ENCODE peak calls at places on chromosomes 13 and 19, in nine cellular contexts. T, P, Q, U, E, S, L, N and X are unnamed samples.

GRCh38 chr19:47613165-47614146 is 4.5 kb downstream of the BICRA start:
- DNase-seq in T (peak; percentile 60), N (no peak), L (peak; percentile 94), S (no peak), U (no peak), E (peak; percentile 75), P (no peak), Q (no peak), X (peak; percentile 78)

GRCh38 chr19:51542699-51543098 is 11.2 kb upstream of the SIGLEC6 start:
- DNase-seq in L (no peak), S (no peak), P (no peak), E (no peak), U (no peak), N (no peak), T (no peak), Q (no peak), X (no peak)

GRCh38 chr19:47107201-47107952 is 6.2 kb downstream of the ZC3H4 start:
- DNase-seq in T (no peak), N (no peak), U (no peak), E (peak; percentile 36), L (no peak), Q (peak; percentile 72), S (no peak), P (no peak), X (peak; percentile 31)

GRCh38 chr19:18280247-18281081 is 958 bp downstream of the JUND start:
- DNase-seq in S (peak; percentile 79), E (peak; percentile 74), P (no peak), Q (peak; percentile 79), L (peak; percentile 46), T (peak; percentile 79), U (peak; percentile 72), N (peak; percentile 81), X (peak; percentile 72)

GRCh38 chr19:8208119-8208709 is 956 bp upstream of the CERS4 start:
- DNase-seq in N (no peak), Q (peak; percentile 54), E (peak; percentile 5), L (peak; percentile 69), U (no peak), T (no peak), S (no peak), P (no peak), X (no peak)

GRCh38 chr13:35255241-35255640 is 221.2 kb downstream of the MAB21L1 start:
- DNase-seq in U (no peak), P (no peak), T (no peak), L (no peak), E (no peak), N (no peak), S (no peak), Q (no peak), X (no peak)

GRCh38 chr13:70523622-70524021 is 415.4 kb upstream of the KLHL1 start:
- DNase-seq in P (no peak), E (peak; percentile 15), U (no peak), L (no peak), Q (no peak), S (no peak), N (no peak), T (no peak), X (peak; percentile 26)

GRCh38 chr13:99982741-99983400 is 1.3 kb downstream of the ZIC2 start:
- DNase-seq in L (peak; percentile 31), E (no peak), U (no peak), P (no peak), T (peak; percentile 25), Q (no peak), N (no peak), S (no peak), X (no peak)

GRCh38 chr19:18436651-18437478 is 1.1 kb downstream of the ISYNA1 start:
- DNase-seq in N (peak; percentile 77), T (peak; percentile 97), L (peak; percentile 96), U (peak; percentile 90), E (peak; percentile 95), Q (peak; percentile 46), P (no peak), S (no peak), X (peak; percentile 86)

DNA sequence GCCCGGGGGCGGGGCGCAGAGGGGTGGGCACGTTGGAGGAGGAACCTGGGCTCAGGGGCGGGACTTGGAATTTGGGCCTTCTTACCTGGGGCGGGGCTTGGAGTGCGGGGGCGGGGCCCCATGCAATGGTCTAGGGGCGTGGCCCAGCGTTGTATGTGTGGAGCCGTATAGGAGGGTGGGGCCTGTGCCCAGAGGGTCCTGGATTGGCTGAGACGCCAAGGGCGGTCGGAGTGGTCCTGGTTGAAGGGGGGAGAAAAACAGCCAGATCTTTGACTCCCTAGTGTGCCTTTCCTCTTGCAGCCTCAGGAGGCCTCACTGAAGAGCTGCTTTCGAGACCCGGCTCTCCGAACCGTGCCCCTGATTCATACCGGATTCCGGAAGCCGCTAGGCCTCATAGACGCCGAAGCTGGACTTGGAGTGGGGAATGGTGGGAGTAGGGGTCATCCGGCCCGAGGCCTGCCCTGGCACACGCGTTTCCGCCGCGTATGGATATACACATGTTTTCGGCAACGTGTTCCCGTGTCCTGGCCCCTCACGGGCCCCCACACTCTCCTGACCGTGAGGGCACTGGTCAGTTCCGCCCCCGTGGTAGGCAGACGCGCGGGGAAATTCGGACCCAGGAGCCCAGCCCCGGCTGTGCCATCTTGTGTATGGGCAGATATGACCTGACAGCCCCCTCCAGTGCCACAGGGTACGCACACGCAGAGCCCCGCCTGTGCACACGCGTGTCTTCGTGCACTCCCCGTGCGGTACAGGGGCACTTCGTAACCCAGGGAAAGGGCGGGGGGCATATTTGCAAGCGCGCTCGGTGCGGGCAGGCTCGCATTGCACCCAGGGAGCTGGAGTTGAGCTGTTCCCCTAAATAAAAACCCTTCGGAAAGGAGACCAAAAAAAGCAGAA is 661 bp upstream of the PRR12 start:
- DNase-seq in L (peak; percentile 100), P (peak; percentile 56), S (peak; percentile 90), Q (peak; percentile 99), N (peak; percentile 96), E (peak; percentile 99), T (peak; percentile 97), U (peak; percentile 90), X (peak; percentile 97)
- TF ChIP-seq CTCF in L (no peak), P (no peak), S (no peak), Q (no peak), N (no peak), E (peak; percentile 21), T (peak; percentile 6), U (no peak), X (peak; percentile 12)

DNA sequence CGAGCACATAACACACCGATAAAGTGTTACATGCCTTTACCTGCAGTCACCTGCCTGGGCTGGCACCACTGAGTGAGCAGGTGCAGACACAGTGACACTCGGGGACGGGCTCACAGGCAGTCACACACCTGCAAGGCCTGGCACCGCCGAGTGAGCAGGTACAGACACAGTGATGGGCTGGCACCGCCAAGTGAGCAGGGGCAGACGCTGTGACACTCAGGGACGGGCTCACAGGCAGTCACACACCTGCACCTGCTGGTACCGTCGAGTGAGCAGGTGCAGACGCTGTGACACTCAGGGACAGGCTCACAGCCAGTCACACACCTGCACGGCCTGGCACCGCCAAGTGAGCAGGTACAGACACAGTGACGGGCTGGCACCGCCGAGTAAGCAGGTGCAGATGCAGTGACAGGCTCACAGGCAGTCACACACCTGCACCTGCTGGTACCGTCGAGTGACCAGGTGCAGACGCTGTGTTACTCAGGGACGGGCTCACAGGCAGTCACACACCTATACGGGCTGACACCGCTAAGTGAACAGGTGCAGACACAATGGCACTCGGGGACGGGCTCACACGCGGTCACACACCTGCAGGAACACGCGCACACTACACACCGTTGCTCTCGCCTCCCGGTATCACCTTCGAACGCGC is 470 bp downstream of the ZNF835 start:
- DNase-seq in T (no peak), N (no peak), S (no peak), Q (no peak), L (no peak), E (no peak), P (no peak), U (no peak), X (no peak)
- H3K4me3 ChIP-seq in T (peak overlapping the region; percentile 14), N (peak overlapping the region; percentile 74), S (peak overlapping the region; percentile 47), Q (no peak overlapping the region), L (peak overlapping the region; percentile 45), E (peak overlapping the region; percentile 13), P (no peak overlapping the region), U (peak overlapping the region; percentile 64), X (peak overlapping the region; percentile 17)

DNA sequence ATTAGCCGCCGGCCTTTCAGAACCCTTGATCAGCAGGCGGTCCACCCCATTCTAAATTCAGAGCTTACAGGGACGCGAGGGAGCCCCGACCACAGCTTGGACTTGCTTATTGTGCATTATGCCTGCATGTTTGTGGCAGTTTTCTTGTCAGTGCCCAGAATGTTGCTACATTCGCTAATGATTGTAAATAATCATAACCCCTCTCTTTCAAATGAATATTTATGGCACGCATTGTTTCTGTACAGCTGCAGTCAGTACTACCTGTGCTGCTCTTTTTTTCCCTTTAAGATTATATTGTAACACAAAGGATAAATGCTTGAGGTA is 321 bp upstream of the VPS36 start:
- DNase-seq in Q (no peak), E (no peak), T (no peak), P (no peak), N (no peak), S (no peak), L (no peak), U (no peak), X (no peak)
- TF ChIP-seq CTCF in Q (no peak), E (no peak), T (no peak), P (no peak), N (peak; percentile 39), S (no peak), L (no peak), U (no peak), X (no peak)

GRCh38 chr19:57282011-57282636 is 1.8 kb downstream of the ZNF460 start:
- DNase-seq in T (no peak), N (no peak), P (no peak), Q (no peak), U (no peak), S (no peak), E (no peak), L (no peak), X (no peak)
- H3K4me3 ChIP-seq in T (peak overlapping the region; percentile 98), N (no peak overlapping the region), P (peak overlapping the region; percentile 68), Q (peak overlapping the region; percentile 87), U (no peak overlapping the region), S (no peak overlapping the region), E (no peak overlapping the region), L (peak overlapping the region; percentile 68), X (peak overlapping the region; percentile 1)

GRCh38 chr19:42254083-42254849 is 662 bp downstream of the ERF start:
- DNase-seq in T (peak; percentile 89), L (peak; percentile 93), Q (peak; percentile 79), E (peak; percentile 63), S (peak; percentile 58), N (no peak), U (peak; percentile 88), P (no peak), X (peak; percentile 68)

GRCh38 chr19:42253245-42254082 is 1.5 kb downstream of the ERF start:
- DNase-seq in L (peak; percentile 79), Q (peak; percentile 66), T (peak; percentile 75), U (peak; percentile 82), E (peak; percentile 36), N (no peak), P (no peak), S (no peak), X (peak; percentile 28)

GRCh38 chr19:42254850-42255765 is at the start of gene ERF:
- DNase-seq in N (peak; percentile 96), T (peak; percentile 95), U (peak; percentile 95), Q (peak; percentile 87), E (peak; percentile 93), P (no peak), S (peak; percentile 95), L (peak; percentile 95), X (peak; percentile 92)

GRCh38 chr19:42252365-42253244 is 2.3 kb downstream of the ERF start:
- DNase-seq in S (peak; percentile 63), N (peak; percentile 80), P (no peak), E (peak; percentile 55), L (peak; percentile 42), T (peak; percentile 71), Q (no peak), U (peak; percentile 73), X (peak; percentile 49)

GRCh38 chr19:42255766-42256750 is 1.1 kb upstream of the ERF start:
- DNase-seq in L (peak; percentile 79), P (no peak), Q (peak; percentile 30), T (peak; percentile 61), S (no peak), N (no peak), E (peak; percentile 73), U (peak; percentile 72), X (peak; percentile 54)
- TF ChIP-seq CTCF in L (no peak), P (no peak), Q (no peak), T (no peak), S (no peak), N (no peak), E (no peak), U (no peak), X (no peak)